ENCODE peak calls at places on chromosomes 13 and 19, in nine cellular contexts. U, I, X, A, P, R, B, Z and N are unnamed samples.

GRCh38 chr19:4513248-4513647 is 5.0 kb downstream of the PLIN4 start:
- DNase-seq in P (no peak), U (no peak), Z (no peak), A (no peak), X (no peak), B (no peak), I (no peak), R (no peak), N (no peak)

GRCh38 chr19:16227837-16228636 is 30.3 kb downstream of the AP1M1 start:
- DNase-seq in B (no peak), I (no peak), A (no peak), P (no peak), X (no peak), U (no peak), R (no peak), Z (no peak), N (no peak)

GRCh38 chr13:105412171-105412570 is 1123.3 kb downstream of the EFNB2 start:
- DNase-seq in X (no peak), U (no peak), I (no peak), A (no peak), R (no peak), B (no peak), P (no peak), Z (no peak), N (no peak)

GRCh38 chr19:51572415-51572814 is 1.3 kb downstream of the ZNF175 start:
- DNase-seq in B (no peak), A (no peak), I (peak), Z (peak), U (no peak), R (no peak), X (no peak), P (no peak), N (no peak)

GRCh38 chr19:4504874-4505569 is 13.3 kb downstream of the PLIN4 start:
- DNase-seq in U (no peak), Z (no peak), X (peak), I (no peak), R (no peak), A (no peak), P (no peak), B (no peak), N (no peak)

GRCh38 chr13:48319458-48320395 is 16.2 kb downstream of the RB1 start:
- DNase-seq in R (no peak), Z (no peak), U (no peak), B (peak), I (no peak), P (no peak), A (no peak), X (no peak), N (no peak)

GRCh38 chr19:14512420-14512961 is 5.7 kb downstream of the DNAJB1 start:
- DNase-seq in I (no peak), A (no peak), X (no peak), R (no peak), Z (no peak), P (no peak), U (no peak), B (no peak), N (no peak)

GRCh38 chr19:41988947-41989346 is 5.1 kb downstream of the ATP1A3 start:
- DNase-seq in A (no peak), U (no peak), Z (no peak), I (no peak), B (no peak), R (no peak), X (no peak), P (no peak), N (no peak)

DNA sequence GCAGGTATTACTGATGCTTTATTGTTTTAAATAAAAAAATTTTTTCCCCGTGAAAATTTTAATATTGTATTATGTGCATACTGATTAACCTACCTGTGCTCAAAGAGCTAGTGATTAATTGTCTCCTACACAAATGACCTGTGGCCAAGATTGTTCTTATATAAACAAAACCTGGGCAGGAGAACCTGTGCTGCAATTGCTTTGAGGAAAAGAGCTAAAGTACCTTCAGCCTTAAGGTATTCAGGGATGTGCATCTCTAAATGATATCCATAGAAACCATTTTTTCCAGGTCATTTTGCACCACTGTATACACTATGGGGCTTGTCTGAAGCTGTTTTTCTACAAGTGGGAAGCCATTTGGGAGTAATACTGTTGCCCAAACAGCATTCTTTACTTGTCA is 1.2 kb downstream of the FRY start:
- DNase-seq in R (no peak), P (no peak), I (no peak), X (no peak), U (no peak), B (no peak), A (no peak), Z (no peak), N (no peak)
- H3K4me3 ChIP-seq in R (no peak), P (no peak), I (no peak), X (no peak), U (no peak), B (no peak), A (no peak), Z (no peak), N (no peak)

GRCh38 chr13:109151255-109151654 is 521.8 kb downstream of the MYO16 start:
- DNase-seq in I (peak), A (no peak), Z (no peak), U (no peak), X (no peak), P (no peak), R (no peak), B (no peak), N (no peak)
- H3K27ac ChIP-seq in I (no peak), A (no peak), Z (no peak), U (no peak), X (no peak), P (no peak), R (no peak), B (no peak), N (no peak)

DNA sequence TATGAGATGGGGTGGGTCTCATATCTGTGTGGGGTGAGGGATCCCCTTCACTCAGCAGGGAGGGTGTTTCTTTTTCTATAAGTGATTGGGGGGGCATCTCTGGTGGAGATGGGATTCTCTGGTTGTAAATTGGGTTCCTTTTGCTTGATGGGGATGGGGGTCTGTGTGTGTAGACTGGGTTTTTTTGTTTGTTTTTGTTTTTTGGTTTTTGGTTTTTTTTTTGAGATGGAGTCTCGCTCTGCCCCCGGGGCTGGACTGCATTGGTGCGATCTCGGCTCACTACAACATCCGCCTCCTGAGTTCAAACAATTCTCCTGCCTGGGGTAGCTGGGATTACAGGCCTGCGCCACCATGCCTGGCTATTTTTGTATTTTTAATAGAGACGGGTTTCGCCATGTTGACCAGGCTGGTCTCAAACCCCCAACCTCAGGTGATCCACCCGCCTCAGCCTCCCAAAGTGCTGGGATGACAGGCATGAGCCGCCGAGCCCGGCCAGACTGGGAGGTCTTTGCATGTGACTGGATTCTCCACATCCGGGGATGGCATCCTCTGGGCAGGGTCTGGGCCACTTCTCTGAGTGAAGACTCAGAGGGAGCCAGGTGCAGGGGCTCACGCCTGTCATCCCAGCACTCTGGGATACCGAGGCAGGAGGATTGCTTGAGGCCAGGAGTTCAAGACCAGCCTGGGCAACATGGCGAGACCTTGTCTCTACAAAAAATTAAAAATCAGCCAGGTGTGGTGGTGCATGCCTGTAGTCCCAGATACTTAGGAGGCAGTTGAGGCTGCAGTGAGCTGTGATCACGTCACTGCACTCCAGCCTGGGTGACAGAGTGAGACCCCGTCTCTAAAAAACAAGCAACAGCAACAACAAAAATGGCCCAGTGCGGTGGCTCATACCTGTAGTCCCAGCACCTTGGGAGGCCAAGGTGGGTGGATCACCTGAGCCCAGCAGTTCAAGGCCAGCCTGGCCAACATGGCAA is 799 bp downstream of the MYBPC2 start:
- DNase-seq in B (no peak), U (no peak), X (no peak), R (no peak), P (no peak), I (no peak), Z (no peak), A (no peak), N (no peak)
- H3K4me3 ChIP-seq in B (no peak), U (no peak), X (no peak), R (no peak), P (no peak), I (no peak), Z (no peak), A (no peak), N (no peak)

DNA sequence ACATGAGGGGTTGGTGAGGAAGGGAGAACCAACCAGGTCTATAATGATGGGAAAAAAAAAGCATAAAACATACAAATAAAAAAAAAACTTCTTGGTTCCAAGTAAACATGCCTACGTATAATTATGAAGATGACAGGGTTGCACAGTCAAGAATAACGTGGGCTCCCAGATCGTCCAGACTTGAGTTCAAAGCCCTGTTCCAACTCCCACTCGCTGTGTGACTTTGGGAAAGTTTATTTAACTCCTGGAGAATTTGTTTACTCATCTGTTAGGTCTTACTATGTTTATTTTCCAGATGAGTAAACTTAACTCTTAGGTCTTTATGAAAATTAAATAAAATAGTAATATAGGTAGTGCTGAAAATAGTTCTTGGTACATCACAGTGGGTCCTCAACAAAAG is 13.8 kb downstream of the STARD13 start:
- DNase-seq in P (no peak), Z (no peak), A (no peak), U (no peak), R (no peak), B (no peak), X (no peak), I (no peak), N (no peak)
- H3K27ac ChIP-seq in P (no peak), Z (no peak), A (no peak), U (peak), R (peak), B (peak), X (no peak), I (peak), N (no peak)

DNA sequence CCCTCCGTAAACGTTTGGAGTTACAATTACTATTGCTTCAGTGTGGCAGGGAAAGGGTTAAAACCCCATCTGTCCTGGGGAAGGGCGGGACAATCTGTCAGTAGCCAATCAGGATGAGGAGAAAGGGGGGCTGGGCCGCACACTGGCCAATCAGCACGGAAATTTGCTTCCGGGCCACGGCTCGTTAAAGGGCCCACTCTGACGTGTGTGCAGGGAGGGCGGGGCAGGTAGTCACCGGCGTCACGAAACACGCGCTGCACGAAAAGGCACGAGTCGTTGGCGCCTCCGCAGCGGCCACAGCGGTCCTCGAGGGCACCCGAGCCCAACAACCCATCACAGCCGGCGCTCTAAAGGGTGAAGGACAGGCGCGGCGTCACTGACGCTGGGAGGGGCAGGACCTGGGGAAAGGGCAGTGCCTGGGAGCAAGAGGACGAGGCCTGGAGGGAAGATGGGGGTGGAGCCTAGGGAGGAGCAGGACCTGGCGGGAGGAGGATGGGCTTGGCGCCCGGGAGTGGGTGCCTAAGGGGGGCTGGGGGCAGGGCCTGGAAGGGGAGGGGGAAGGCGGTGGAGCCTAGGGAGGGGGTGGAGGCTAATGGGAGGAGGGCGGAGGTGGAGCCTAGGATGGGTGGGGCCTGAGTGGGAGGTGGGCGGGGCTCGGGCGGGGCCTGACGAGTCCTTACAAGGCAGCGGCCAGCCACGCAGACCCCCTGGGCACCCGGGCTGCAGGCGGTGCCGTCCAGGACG is 4.9 kb downstream of the ADAMTSL5 start:
- DNase-seq in Z (peak), X (peak), I (peak), R (peak), U (peak), A (peak), B (peak), P (peak), N (peak)
- H3K4me3 ChIP-seq in Z (peak), X (peak), I (peak), R (peak), U (peak), A (peak), B (peak), P (peak), N (peak)

DNA sequence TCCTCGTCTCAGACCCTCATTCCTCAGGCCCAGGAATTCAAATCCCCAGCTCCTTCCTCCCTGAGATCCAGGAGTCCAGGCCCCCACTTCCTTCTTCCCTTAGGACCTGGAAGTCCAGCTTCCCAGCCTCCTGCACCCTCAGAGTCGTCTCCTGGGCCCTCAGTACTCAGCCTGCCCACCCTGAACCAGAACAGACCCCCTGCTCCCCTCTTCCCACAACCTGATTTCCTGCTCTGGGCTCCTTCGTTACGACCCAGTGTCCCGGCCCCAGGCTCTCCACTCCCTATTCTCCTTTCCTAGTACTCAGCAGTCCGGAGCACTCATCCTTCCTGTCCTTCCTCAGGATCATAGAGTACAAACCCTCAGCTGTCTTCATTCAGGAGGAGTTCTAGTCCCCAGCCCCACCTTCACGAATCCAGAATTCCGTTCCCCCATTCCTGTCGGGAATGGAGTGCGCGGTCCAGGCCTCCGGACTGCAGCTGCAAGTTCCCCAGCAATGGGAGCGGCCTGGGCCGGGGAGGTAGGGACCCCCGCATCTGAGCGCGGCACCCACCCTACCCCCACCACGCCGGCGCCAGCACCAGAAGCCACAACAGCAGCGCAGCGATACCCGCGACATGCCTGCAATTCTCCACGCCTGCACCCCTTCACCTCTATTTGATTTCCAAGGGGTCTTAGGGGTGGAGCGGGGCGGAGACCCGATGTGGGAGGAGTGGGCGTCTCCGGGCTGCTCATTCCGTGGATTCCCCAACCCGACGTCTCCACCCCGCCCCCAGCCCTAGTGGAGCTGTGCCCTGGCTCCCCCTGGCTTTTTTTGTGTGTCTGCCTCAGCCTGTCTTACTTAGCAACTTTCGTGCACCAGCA is 12.7 kb downstream of the EGLN2 start:
- DNase-seq in X (peak), U (peak), R (no peak), P (no peak), B (peak), A (no peak), Z (no peak), I (no peak), N (no peak)
- H3K27ac ChIP-seq in X (peak), U (peak), R (peak), P (peak), B (peak), A (peak), Z (no peak), I (no peak), N (no peak)

GRCh38 chr19:1811472-1811894 is 593 bp downstream of the ATP8B3 start:
- DNase-seq in A (peak), U (peak), X (peak), B (peak), Z (peak), P (peak), R (peak), I (peak), N (peak)
- H3K4me3 ChIP-seq in A (peak), U (peak), X (no peak), B (peak), Z (peak), P (peak), R (peak), I (peak), N (peak)

GRCh38 chr13:113860579-113861432 is 3.1 kb downstream of the GAS6 start:
- DNase-seq in Z (no peak), P (no peak), A (no peak), I (peak), X (peak), B (peak), U (peak), R (no peak), N (no peak)

GRCh38 chr13:113857531-113858195 is 6.2 kb downstream of the GAS6 start:
- DNase-seq in B (no peak), U (peak), I (no peak), R (no peak), A (no peak), Z (no peak), X (no peak), P (no peak), N (no peak)

GRCh38 chr13:113860051-113860471 is 3.8 kb downstream of the GAS6 start:
- DNase-seq in X (peak), Z (no peak), R (no peak), I (no peak), B (peak), U (no peak), A (no peak), P (no peak), N (no peak)

GRCh38 chr13:113861433-113862030 is 2.3 kb downstream of the GAS6 start:
- DNase-seq in I (no peak), U (peak), R (no peak), Z (no peak), X (no peak), B (peak), P (no peak), A (no peak), N (no peak)

DNA sequence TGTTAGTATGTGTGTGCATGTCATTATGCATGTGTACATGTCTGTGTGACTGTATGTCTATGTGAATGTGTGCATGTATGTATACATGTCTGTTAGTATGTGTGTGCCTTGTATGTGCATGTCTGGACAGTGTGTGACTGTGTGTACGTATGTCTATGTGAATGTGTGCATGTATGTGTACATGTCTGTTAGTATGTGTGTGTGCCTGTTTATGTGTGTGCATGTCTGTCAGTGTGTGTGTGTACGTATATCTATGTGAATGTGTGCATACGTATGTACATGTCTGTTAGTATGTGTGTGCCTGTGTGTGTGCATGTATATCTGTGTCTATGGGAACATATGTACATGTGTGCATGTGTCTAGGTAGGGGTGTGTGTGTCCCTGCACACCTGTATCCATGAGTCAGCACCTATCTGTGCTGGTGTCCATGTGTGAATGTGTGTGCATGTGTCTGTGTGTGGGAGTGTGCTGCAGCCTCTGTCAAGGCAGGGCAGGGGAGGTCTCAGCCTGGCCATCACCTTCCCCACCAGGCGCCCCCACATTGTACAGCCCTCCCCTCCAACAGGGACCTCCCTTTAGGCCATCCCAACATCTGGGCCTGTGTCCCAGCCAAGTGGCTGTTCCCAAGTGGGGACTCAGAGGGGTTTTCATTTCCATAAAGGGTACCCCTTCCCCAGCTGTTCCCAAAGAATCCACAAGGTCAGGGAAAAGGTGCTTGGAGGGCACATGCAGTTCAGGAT is 4.4 kb downstream of the GAS6 start:
- DNase-seq in B (no peak), Z (no peak), R (no peak), A (no peak), P (no peak), I (no peak), X (no peak), U (no peak), N (no peak)
- H3K27ac ChIP-seq in B (peak), Z (no peak), R (peak), A (peak), P (peak), I (no peak), X (no peak), U (peak), N (no peak)